ENCODE peak calls at places on chromosomes 13 and 19, in nine cellular contexts. K, H, I, G, T, Y, A, W and M are unnamed samples.

GRCh38 chr13:99834246-99834645 is 137.3 kb downstream of the ZIC5 start:
- DNase-seq in K (no peak), H (no peak), I (no peak), G (no peak), T (no peak), Y (no peak), A (no peak), W (no peak), M (no peak)

GRCh38 chr13:29522044-29522685 is 73.3 kb downstream of the SLC7A1 start:
- DNase-seq in K (no peak), H (no peak), I (peak; percentile 61), G (peak; percentile 97), T (peak; percentile 82), Y (no peak), A (peak; percentile 65), W (no peak), M (no peak)

GRCh38 chr19:57406516-57407123 is 4.3 kb upstream of the ZNF17 start:
- DNase-seq in K (peak; percentile 85), H (peak; percentile 55), I (peak; percentile 45), G (peak; percentile 69), T (peak; percentile 62), Y (peak; percentile 26), A (peak; percentile 28), W (peak; percentile 24), M (no peak)

GRCh38 chr13:23754506-23754905 is 134.7 kb downstream of the MIPEP start:
- DNase-seq in K (no peak), H (no peak), I (peak; percentile 52), G (no peak), T (no peak), Y (no peak), A (no peak), W (no peak), M (no peak)

GRCh38 chr19:2780284-2780683 is 2.8 kb downstream of the SGTA start:
- DNase-seq in K (no peak), H (no peak), I (no peak), G (no peak), T (no peak), Y (no peak), A (no peak), W (no peak), M (no peak)

GRCh38 chr19:5631511-5632240 is 8.8 kb downstream of the SAFB start:
- DNase-seq in K (no peak), H (no peak), I (no peak), G (peak; percentile 35), T (peak; percentile 40), Y (no peak), A (peak; percentile 32), W (no peak), M (no peak)

GRCh38 chr19:39672473-39672872 is 16.8 kb downstream of the LGALS16 start:
- DNase-seq in K (no peak), H (no peak), I (no peak), G (no peak), T (no peak), Y (no peak), A (no peak), W (no peak), M (no peak)

GRCh38 chr19:6110360-6110977 is at the start of gene RFX2:
- DNase-seq in K (peak; percentile 100), H (peak; percentile 99), I (peak; percentile 98), G (peak; percentile 99), T (peak; percentile 98), Y (peak; percentile 83), A (peak; percentile 99), W (peak; percentile 100), M (peak; percentile 99)

GRCh38 chr19:29337029-29337428 is 124.1 kb upstream of the UQCRFS1 start:
- DNase-seq in K (no peak), H (no peak), I (no peak), G (no peak), T (no peak), Y (no peak), A (no peak), W (no peak), M (no peak)

GRCh38 chr19:9914001-9914314 is 22.4 kb downstream of the OLFM2 start:
- DNase-seq in K (peak; percentile 48), H (no peak), I (no peak), G (no peak), T (no peak), Y (no peak), A (no peak), W (no peak), M (no peak)

GRCh38 chr19:9916719-9917118 is 19.6 kb downstream of the OLFM2 start:
- DNase-seq in K (no peak), H (no peak), I (no peak), G (no peak), T (no peak), Y (no peak), A (no peak), W (no peak), M (no peak)

GRCh38 chr19:9912551-9913236 is 23.6 kb downstream of the OLFM2 start:
- DNase-seq in K (no peak), H (no peak), I (no peak), G (no peak), T (no peak), Y (no peak), A (no peak), W (no peak), M (no peak)

GRCh38 chr19:9913237-9914000 is 22.9 kb downstream of the OLFM2 start:
- DNase-seq in K (peak; percentile 68), H (peak; percentile 25), I (no peak), G (no peak), T (no peak), Y (no peak), A (peak; percentile 19), W (no peak), M (peak; percentile 42)

GRCh38 chr19:9914315-9915207 is 21.8 kb downstream of the OLFM2 start:
- DNase-seq in K (peak; percentile 93), H (peak; percentile 68), I (peak; percentile 77), G (peak; percentile 90), T (peak; percentile 65), Y (no peak), A (peak; percentile 68), W (peak; percentile 58), M (peak; percentile 68)
- TF ChIP-seq CTCF in K (peak; percentile 78), H (peak; percentile 57), I (peak; percentile 66), G (peak; percentile 64), T (peak; percentile 41), Y (no peak), A (peak; percentile 60), W (no peak), M (no peak)

GRCh38 chr19:674282-675151 is 1.7 kb upstream of the FSTL3 start:
- DNase-seq in K (no peak), H (peak; percentile 58), I (no peak), G (no peak), T (no peak), Y (no peak), A (no peak), W (no peak), M (peak; percentile 44)
- H3K27ac ChIP-seq in K (no peak overlapping the region), H (peak overlapping the region; percentile 99), I (no peak overlapping the region), G (no peak overlapping the region), T (no peak overlapping the region), Y (no peak overlapping the region), A (no peak overlapping the region), W (no peak overlapping the region), M (peak overlapping the region; percentile 49)

GRCh38 chr13:56347014-56347413 is 793.7 kb upstream of the PRR20A start:
- DNase-seq in K (no peak), H (no peak), I (no peak), G (no peak), T (no peak), Y (no peak), A (no peak), W (no peak), M (no peak)

GRCh38 chr13:56352901-56353300 is 787.8 kb upstream of the PRR20A start:
- DNase-seq in K (no peak), H (no peak), I (no peak), G (no peak), T (no peak), Y (no peak), A (no peak), W (no peak), M (no peak)

GRCh38 chr13:56349866-56350265 is 790.9 kb upstream of the PRR20A start:
- DNase-seq in K (no peak), H (no peak), I (no peak), G (no peak), T (no peak), Y (no peak), A (no peak), W (no peak), M (no peak)

GRCh38 chr13:56352356-56352755 is 788.4 kb upstream of the PRR20A start:
- DNase-seq in K (no peak), H (no peak), I (no peak), G (no peak), T (no peak), Y (no peak), A (no peak), W (no peak), M (no peak)

DNA sequence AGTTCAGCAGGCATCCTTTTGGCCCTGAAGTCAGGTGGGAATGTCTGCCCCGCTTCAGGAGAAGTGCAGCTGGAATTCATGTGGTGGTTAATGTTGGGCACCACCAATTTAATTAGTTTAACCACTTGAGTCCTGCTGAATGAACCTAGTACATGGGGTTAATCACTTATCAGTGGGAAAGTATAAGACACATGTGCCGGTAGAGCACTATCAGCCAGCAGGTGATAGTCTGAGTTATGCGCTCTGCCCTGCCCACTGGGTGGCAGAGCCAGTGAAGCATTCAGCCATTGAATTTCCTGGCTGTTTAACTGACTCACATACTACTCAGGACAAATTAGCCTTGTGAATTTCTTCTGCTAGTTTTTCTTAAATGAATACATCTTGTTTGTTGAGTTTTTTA is 789.7 kb upstream of the PRR20A start:
- DNase-seq in K (peak; percentile 23), H (no peak), I (no peak), G (no peak), T (no peak), Y (no peak), A (no peak), W (no peak), M (no peak)
- TF ChIP-seq CTCF in K (peak; percentile 6), H (no peak), I (no peak), G (no peak), T (no peak), Y (no peak), A (no peak), W (no peak), M (no peak)

GRCh38 chr19:30353394-30353793 is 18.8 kb upstream of the ZNF536 start:
- DNase-seq in K (no peak), H (no peak), I (no peak), G (no peak), T (no peak), Y (no peak), A (no peak), W (no peak), M (no peak)
- H3K27ac ChIP-seq in K (no peak overlapping the region), H (no peak overlapping the region), I (no peak overlapping the region), G (no peak overlapping the region), T (no peak overlapping the region), Y (no peak overlapping the region), A (no peak overlapping the region), W (no peak overlapping the region), M (no peak overlapping the region)

GRCh38 chr13:71320452-71320851 is 546.6 kb downstream of the DACH1 start:
- DNase-seq in K (peak; percentile 34), H (no peak), I (peak; percentile 41), G (peak; percentile 53), T (peak; percentile 49), Y (no peak), A (no peak), W (no peak), M (no peak)
- TF ChIP-seq CTCF in K (peak; percentile 58), H (no peak), I (peak; percentile 60), G (peak; percentile 56), T (peak; percentile 41), Y (peak; percentile 38), A (no peak), W (no peak), M (no peak)